ENCODE peak calls at places on chromosomes 11 and 22, in eight cellular contexts. Z, K, H, A, D, T, C and B are unnamed samples.

GRCh38 chr22:20422965-20423635 is 14.5 kb downstream of the SCARF2 start:
- DNase-seq in D (no peak), H (no peak), A (no peak), C (no peak), T (no peak), K (no peak), Z (peak), B (peak)

GRCh38 chr11:118304809-118305248 is 299 bp downstream of the CD3E start:
- DNase-seq in H (no peak), Z (no peak), A (no peak), T (peak), C (no peak), K (no peak), D (no peak), B (no peak)

GRCh38 chr11:46057489-46057888 is 63.8 kb downstream of the PHF21A start:
- DNase-seq in T (no peak), D (no peak), K (no peak), C (no peak), A (no peak), Z (no peak), H (no peak), B (no peak)

GRCh38 chr11:65944191-65944590 is 1.1 kb upstream of the TSGA10IP start:
- DNase-seq in T (no peak), C (no peak), K (no peak), A (no peak), Z (no peak), H (no peak), D (no peak), B (no peak)

GRCh38 chr22:37223965-37224551 is 11.8 kb upstream of the SSTR3 start:
- DNase-seq in K (no peak), D (no peak), A (no peak), T (peak), C (no peak), H (no peak), Z (no peak), B (no peak)

GRCh38 chr11:125923012-125923579 is 18.8 kb downstream of the DDX25 start:
- DNase-seq in K (peak), C (peak), H (peak), T (peak), A (peak), Z (peak), D (peak), B (peak)

GRCh38 chr11:119108151-119108856 is 1.2 kb downstream of the C2CD2L start:
- DNase-seq in A (peak), D (peak), K (peak), C (peak), Z (peak), T (peak), H (no peak), B (no peak)

GRCh38 chr11:74870485-74870884 is 78.4 kb downstream of the XRRA1 start:
- DNase-seq in C (peak), D (no peak), Z (no peak), T (no peak), A (peak), H (peak), K (peak), B (peak)

GRCh38 chr11:10301656-10302293 is 3.1 kb upstream of the ADM start:
- DNase-seq in K (no peak), T (no peak), H (peak), C (no peak), D (no peak), Z (peak), A (peak), B (no peak)

GRCh38 chr11:12808519-12808918 is 134.3 kb downstream of the TEAD1 start:
- DNase-seq in T (no peak), A (peak), Z (peak), D (no peak), K (no peak), C (no peak), H (peak), B (peak)